ENCODE peak calls at places on chromosomes 3 and 15, in five cellular contexts. One of them, this sample, is unnamed.
A peak's percentile ranks its signal among the peaks of the same experiment; 100 is the strongest.

GRCh38 chr15:84715442-84716035 is 400 bp downstream of the SEC11A start:
- DNase-seq in SK-N-SH: peak; percentile 27
- DNase-seq in GM12878: no peak
- DNase-seq in HCT116: no peak
- DNase-seq in fibroblast of lung: peak; percentile 56
- DNase-seq in this sample: peak; percentile 62

GRCh38 chr3:98553021-98553563 is 21.3 kb downstream of the GPR15 start:
- DNase-seq in SK-N-SH: no peak
- DNase-seq in GM12878: no peak
- DNase-seq in HCT116: no peak
- DNase-seq in fibroblast of lung: no peak
- DNase-seq in this sample: no peak

GRCh38 chr15:100879461-100880138 is at the start of gene ALDH1A3:
- DNase-seq in SK-N-SH: peak; percentile 92
- DNase-seq in GM12878: no peak
- DNase-seq in HCT116: peak; percentile 39
- DNase-seq in fibroblast of lung: peak; percentile 70
- DNase-seq in this sample: peak; percentile 81

GRCh38 chr3:135271562-135272290 is 476.7 kb downstream of the EPHB1 start:
- DNase-seq in SK-N-SH: no peak
- DNase-seq in GM12878: no peak
- DNase-seq in HCT116: no peak
- DNase-seq in fibroblast of lung: no peak
- DNase-seq in this sample: no peak

GRCh38 chr3:5690490-5690889 is 503.0 kb downstream of the EDEM1 start:
- DNase-seq in SK-N-SH: no peak
- DNase-seq in GM12878: no peak
- DNase-seq in HCT116: no peak
- DNase-seq in fibroblast of lung: no peak
- DNase-seq in this sample: no peak

GRCh38 chr3:170639003-170639402 is 53.1 kb upstream of the SLC7A14 start:
- DNase-seq in SK-N-SH: no peak
- DNase-seq in GM12878: no peak
- DNase-seq in HCT116: no peak
- DNase-seq in fibroblast of lung: no peak
- DNase-seq in this sample: no peak

GRCh38 chr3:105907790-105908189 is 39.0 kb upstream of the CBLB start:
- DNase-seq in SK-N-SH: no peak
- DNase-seq in GM12878: peak; percentile 25
- DNase-seq in HCT116: no peak
- DNase-seq in fibroblast of lung: no peak
- DNase-seq in this sample: no peak

GRCh38 chr3:55682461-55682860 is 195.4 kb upstream of the WNT5A start:
- DNase-seq in SK-N-SH: no peak
- DNase-seq in GM12878: no peak
- DNase-seq in HCT116: no peak
- DNase-seq in fibroblast of lung: no peak
- DNase-seq in this sample: no peak

GRCh38 chr15:88274534-88275460 is 18.3 kb upstream of the NTRK3 start:
- DNase-seq in SK-N-SH: peak; percentile 87
- DNase-seq in GM12878: no peak
- DNase-seq in HCT116: peak; percentile 23
- DNase-seq in fibroblast of lung: peak; percentile 35
- DNase-seq in this sample: peak; percentile 94

GRCh38 chr3:62161306-62161705 is 212.0 kb downstream of the FEZF2 start:
- DNase-seq in SK-N-SH: no peak
- DNase-seq in GM12878: no peak
- DNase-seq in HCT116: no peak
- DNase-seq in fibroblast of lung: peak; percentile 67
- DNase-seq in this sample: no peak

GRCh38 chr3:188863999-188864406 is 307.8 kb upstream of the TPRG1 start:
- DNase-seq in SK-N-SH: no peak
- DNase-seq in GM12878: no peak
- DNase-seq in HCT116: no peak
- DNase-seq in fibroblast of lung: peak; percentile 86
- DNase-seq in this sample: no peak

GRCh38 chr15:41683955-41684354 is 23.8 kb downstream of the MGA start:
- DNase-seq in SK-N-SH: no peak
- DNase-seq in GM12878: no peak
- DNase-seq in HCT116: no peak
- DNase-seq in fibroblast of lung: no peak
- DNase-seq in this sample: no peak

GRCh38 chr15:43828061-43828657 is 1.4 kb downstream of the WDR76 start:
- DNase-seq in SK-N-SH: peak; percentile 23
- DNase-seq in GM12878: no peak
- DNase-seq in HCT116: no peak
- DNase-seq in fibroblast of lung: no peak
- DNase-seq in this sample: no peak

GRCh38 chr3:136141891-136142290 is 54.2 kb downstream of the MSL2 start:
- DNase-seq in SK-N-SH: no peak
- DNase-seq in GM12878: no peak
- DNase-seq in HCT116: no peak
- DNase-seq in fibroblast of lung: peak; percentile 67
- DNase-seq in this sample: no peak

GRCh38 chr3:154745925-154746324 is 315.9 kb upstream of the GPR149 start:
- DNase-seq in SK-N-SH: peak; percentile 8
- DNase-seq in GM12878: no peak
- DNase-seq in HCT116: no peak
- DNase-seq in fibroblast of lung: no peak
- DNase-seq in this sample: no peak

GRCh38 chr3:195154793-195155535 is 116.0 kb downstream of the XXYLT1 start:
- DNase-seq in SK-N-SH: peak; percentile 86
- DNase-seq in GM12878: no peak
- DNase-seq in HCT116: no peak
- DNase-seq in fibroblast of lung: peak; percentile 98
- DNase-seq in this sample: peak; percentile 76

GRCh38 chr3:112013058-112013783 is 14.5 kb downstream of the TAGLN3 start:
- DNase-seq in SK-N-SH: peak; percentile 48
- DNase-seq in GM12878: no peak
- DNase-seq in HCT116: peak; percentile 74
- DNase-seq in fibroblast of lung: peak; percentile 71
- DNase-seq in this sample: peak; percentile 86

GRCh38 chr15:65862682-65863081 is 6.6 kb upstream of the RAB11A start:
- DNase-seq in SK-N-SH: peak; percentile 72
- DNase-seq in GM12878: no peak
- DNase-seq in HCT116: peak; percentile 90
- DNase-seq in fibroblast of lung: peak; percentile 71
- DNase-seq in this sample: peak; percentile 93

GRCh38 chr15:63246691-63247464 is 30.5 kb upstream of the APH1B start:
- DNase-seq in SK-N-SH: no peak
- DNase-seq in GM12878: no peak
- DNase-seq in HCT116: no peak
- DNase-seq in fibroblast of lung: peak; percentile 57
- DNase-seq in this sample: no peak

GRCh38 chr3:43742935-43743334 is 52.2 kb downstream of the ABHD5 start:
- DNase-seq in SK-N-SH: no peak
- DNase-seq in GM12878: no peak
- DNase-seq in HCT116: no peak
- DNase-seq in fibroblast of lung: no peak
- DNase-seq in this sample: peak; percentile 43

GRCh38 chr15:59933607-59934006 is 70.5 kb upstream of the FOXB1 start:
- DNase-seq in SK-N-SH: no peak
- DNase-seq in GM12878: no peak
- DNase-seq in HCT116: no peak
- DNase-seq in fibroblast of lung: no peak
- DNase-seq in this sample: no peak

GRCh38 chr15:55799287-55800212 is 56.6 kb upstream of the PRTG start:
- DNase-seq in SK-N-SH: peak; percentile 73
- DNase-seq in GM12878: peak; percentile 4
- DNase-seq in HCT116: peak; percentile 32
- DNase-seq in fibroblast of lung: peak; percentile 49
- DNase-seq in this sample: peak; percentile 93

GRCh38 chr3:140595295-140595694 is 82.6 kb upstream of the TRIM42 start:
- DNase-seq in SK-N-SH: no peak
- DNase-seq in GM12878: no peak
- DNase-seq in HCT116: no peak
- DNase-seq in fibroblast of lung: peak; percentile 64
- DNase-seq in this sample: no peak

GRCh38 chr3:152834354-152835310 is at the start of gene P2RY1:
- DNase-seq in SK-N-SH: peak; percentile 70
- DNase-seq in GM12878: peak; percentile 57
- DNase-seq in HCT116: peak; percentile 40
- DNase-seq in fibroblast of lung: peak; percentile 73
- DNase-seq in this sample: peak; percentile 95

GRCh38 chr3:40099875-40100274 is 209.6 kb upstream of the EIF1B start:
- DNase-seq in SK-N-SH: no peak
- DNase-seq in GM12878: no peak
- DNase-seq in HCT116: no peak
- DNase-seq in fibroblast of lung: no peak
- DNase-seq in this sample: no peak

GRCh38 chr3:40108643-40109042 is 200.9 kb upstream of the EIF1B start:
- DNase-seq in SK-N-SH: no peak
- DNase-seq in GM12878: no peak
- DNase-seq in HCT116: no peak
- DNase-seq in fibroblast of lung: no peak
- DNase-seq in this sample: no peak

GRCh38 chr3:40102182-40102581 is 207.3 kb upstream of the EIF1B start:
- DNase-seq in SK-N-SH: no peak
- DNase-seq in GM12878: no peak
- DNase-seq in HCT116: no peak
- DNase-seq in fibroblast of lung: no peak
- DNase-seq in this sample: no peak

GRCh38 chr3:40104441-40104840 is 205.1 kb upstream of the EIF1B start:
- DNase-seq in SK-N-SH: no peak
- DNase-seq in GM12878: no peak
- DNase-seq in HCT116: no peak
- DNase-seq in fibroblast of lung: no peak
- DNase-seq in this sample: no peak

GRCh38 chr3:40103829-40104228 is 205.7 kb upstream of the EIF1B start:
- DNase-seq in SK-N-SH: no peak
- DNase-seq in GM12878: no peak
- DNase-seq in HCT116: no peak
- DNase-seq in fibroblast of lung: no peak
- DNase-seq in this sample: no peak
- H3K9ac ChIP-seq in SK-N-SH: no peak overlapping the region
- H3K9ac ChIP-seq in GM12878: no peak overlapping the region
- H3K9ac ChIP-seq in HCT116: no peak overlapping the region
- H3K9ac ChIP-seq in fibroblast of lung: no peak overlapping the region
- H3K9ac ChIP-seq in this sample: no peak overlapping the region

GRCh38 chr3:13452490-13453335 is 27.4 kb upstream of the HDAC11 start:
- DNase-seq in SK-N-SH: peak; percentile 59
- DNase-seq in GM12878: peak; percentile 17
- DNase-seq in HCT116: peak; percentile 31
- DNase-seq in fibroblast of lung: peak; percentile 50
- DNase-seq in this sample: peak; percentile 65
- TF ChIP-seq CTCF in SK-N-SH: peak; percentile 75
- TF ChIP-seq CTCF in GM12878: peak; percentile 64
- TF ChIP-seq CTCF in HCT116: peak; percentile 80
- TF ChIP-seq CTCF in fibroblast of lung: peak; percentile 70
- TF ChIP-seq CTCF in this sample: peak; percentile 76

DNA sequence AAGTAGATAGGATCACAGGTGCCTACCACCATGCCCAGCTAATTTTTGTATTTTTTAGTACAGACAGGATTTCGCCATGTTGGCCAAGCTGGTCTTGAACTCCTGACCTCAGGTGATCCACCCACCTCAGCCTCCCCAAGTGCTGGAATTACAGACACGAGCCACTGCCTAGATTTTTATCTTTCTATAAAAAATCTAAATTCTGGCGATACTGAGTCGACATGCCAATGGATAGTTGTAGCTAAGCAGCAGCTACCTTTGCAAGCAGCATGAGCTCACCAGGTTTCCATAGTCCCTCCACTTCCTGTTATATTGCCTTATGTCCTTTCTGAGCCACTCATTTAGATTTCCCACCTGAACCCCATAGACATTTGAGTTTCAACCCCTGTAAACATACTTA is 13.1 kb upstream of the FMN1 start:
- DNase-seq in SK-N-SH: no peak
- DNase-seq in GM12878: no peak
- DNase-seq in HCT116: no peak
- DNase-seq in fibroblast of lung: peak; percentile 6
- DNase-seq in this sample: no peak
- H3K4me1 ChIP-seq in SK-N-SH: peaks cover 20% of the 10 kb centered on the region
- H3K4me1 ChIP-seq in GM12878: no peaks in the 10 kb centered on the region
- H3K4me1 ChIP-seq in HCT116: no peaks in the 10 kb centered on the region
- H3K4me1 ChIP-seq in fibroblast of lung: no peaks in the 10 kb centered on the region
- H3K4me1 ChIP-seq in this sample: no peaks in the 10 kb centered on the region

DNA sequence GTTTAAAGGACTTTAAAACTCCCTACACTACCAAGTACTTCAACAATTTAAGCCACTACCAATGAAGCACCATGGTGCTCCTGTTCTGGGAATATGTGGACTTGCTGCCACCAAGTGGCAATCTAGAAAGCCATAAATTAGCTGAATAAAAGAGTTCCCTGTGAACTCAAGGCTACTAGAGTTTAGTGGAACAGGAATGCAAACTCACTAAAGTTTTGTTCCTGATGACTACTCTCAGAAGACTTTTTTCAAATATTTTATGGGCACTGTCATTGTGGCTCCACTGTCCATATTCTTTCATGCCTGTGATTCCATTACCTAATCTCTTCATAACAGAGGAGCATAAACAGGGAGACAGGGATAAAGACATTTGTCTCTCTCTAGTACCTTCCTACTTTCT is 63.9 kb downstream of the TMCC1 start:
- DNase-seq in SK-N-SH: peak; percentile 36
- DNase-seq in GM12878: no peak
- DNase-seq in HCT116: peak; percentile 76
- DNase-seq in fibroblast of lung: peak; percentile 93
- DNase-seq in this sample: peak; percentile 73
- H3K9ac ChIP-seq in SK-N-SH: peak overlapping the region; percentile 9
- H3K9ac ChIP-seq in GM12878: no peak overlapping the region
- H3K9ac ChIP-seq in HCT116: no peak overlapping the region
- H3K9ac ChIP-seq in fibroblast of lung: no peak overlapping the region
- H3K9ac ChIP-seq in this sample: no peak overlapping the region

GRCh38 chr15:74431645-74432044 is 2.1 kb downstream of the SEMA7A start:
- DNase-seq in SK-N-SH: no peak
- DNase-seq in GM12878: no peak
- DNase-seq in HCT116: no peak
- DNase-seq in fibroblast of lung: no peak
- DNase-seq in this sample: peak; percentile 60

GRCh38 chr15:74434260-74434915 is 630 bp upstream of the SEMA7A start:
- DNase-seq in SK-N-SH: no peak
- DNase-seq in GM12878: no peak
- DNase-seq in HCT116: no peak
- DNase-seq in fibroblast of lung: peak; percentile 35
- DNase-seq in this sample: no peak

GRCh38 chr15:74432271-74432967 is 1.3 kb downstream of the SEMA7A start:
- DNase-seq in SK-N-SH: no peak
- DNase-seq in GM12878: no peak
- DNase-seq in HCT116: no peak
- DNase-seq in fibroblast of lung: no peak
- DNase-seq in this sample: peak; percentile 58

GRCh38 chr15:74432968-74433591 is 678 bp downstream of the SEMA7A start:
- DNase-seq in SK-N-SH: peak; percentile 87
- DNase-seq in GM12878: no peak
- DNase-seq in HCT116: no peak
- DNase-seq in fibroblast of lung: no peak
- DNase-seq in this sample: no peak

GRCh38 chr15:74433592-74434259 is at the start of gene SEMA7A:
- DNase-seq in SK-N-SH: peak; percentile 96
- DNase-seq in GM12878: peak; percentile 57
- DNase-seq in HCT116: peak; percentile 34
- DNase-seq in fibroblast of lung: peak; percentile 75
- DNase-seq in this sample: peak; percentile 98
- TF ChIP-seq CTCF in SK-N-SH: no peak
- TF ChIP-seq CTCF in GM12878: no peak
- TF ChIP-seq CTCF in HCT116: no peak
- TF ChIP-seq CTCF in fibroblast of lung: no peak
- TF ChIP-seq CTCF in this sample: no peak

This sample was measured in endodermal cell.